ENCODE peak calls at places on chromosomes 4 and X, in six cellular contexts. One of them, this sample, is unnamed.

GRCh38 chr4:164197556-164197955 is 556.4 kb upstream of the SMIM31 start:
- DNase-seq in heart right ventricle: no peak
- DNase-seq in esophagus muscularis mucosa: no peak
- DNase-seq in H9: no peak
- DNase-seq in adrenal gland: no peak
- DNase-seq in hepatocyte: no peak
- DNase-seq in this sample: no peak

GRCh38 chr4:78057135-78057599 is at the start of gene FRAS1:
- DNase-seq in hepatocyte: peak; percentile 79
- DNase-seq in H9: peak; percentile 68
- DNase-seq in heart right ventricle: peak; percentile 28
- DNase-seq in adrenal gland: peak; percentile 15
- DNase-seq in esophagus muscularis mucosa: no peak
- DNase-seq in this sample: peak; percentile 84

GRCh38 chrX:69163936-69164741 is 1.1 kb downstream of the PJA1 start:
- DNase-seq in hepatocyte: peak; percentile 51
- DNase-seq in H9: peak; percentile 46
- DNase-seq in esophagus muscularis mucosa: peak; percentile 53
- DNase-seq in adrenal gland: peak; percentile 23
- DNase-seq in heart right ventricle: peak; percentile 37
- DNase-seq in this sample: peak; percentile 44

GRCh38 chr4:33060873-33061542 is 2340.8 kb downstream of the PCDH7 start:
- DNase-seq in heart right ventricle: peak; percentile 3
- DNase-seq in esophagus muscularis mucosa: no peak
- DNase-seq in H9: peak; percentile 79
- DNase-seq in hepatocyte: peak; percentile 77
- DNase-seq in adrenal gland: peak; percentile 10
- DNase-seq in this sample: peak; percentile 70

GRCh38 chrX:48971325-48972213 is at the start of gene KCND1:
- DNase-seq in H9: peak; percentile 77
- DNase-seq in heart right ventricle: peak; percentile 34
- DNase-seq in hepatocyte: peak; percentile 38
- DNase-seq in esophagus muscularis mucosa: no peak
- DNase-seq in adrenal gland: peak; percentile 33
- DNase-seq in this sample: no peak

GRCh38 chrX:155071694-155072215 is 447 bp downstream of the BRCC3 start:
- DNase-seq in heart right ventricle: no peak
- DNase-seq in H9: no peak
- DNase-seq in esophagus muscularis mucosa: peak; percentile 88
- DNase-seq in adrenal gland: no peak
- DNase-seq in hepatocyte: no peak
- DNase-seq in this sample: no peak

GRCh38 chrX:44748014-44748413 is 95.8 kb upstream of the DUSP21 start:
- DNase-seq in hepatocyte: no peak
- DNase-seq in esophagus muscularis mucosa: no peak
- DNase-seq in H9: no peak
- DNase-seq in heart right ventricle: no peak
- DNase-seq in adrenal gland: no peak
- DNase-seq in this sample: no peak

GRCh38 chrX:85808217-85808616 is 239.1 kb downstream of the CHM start:
- DNase-seq in adrenal gland: no peak
- DNase-seq in H9: no peak
- DNase-seq in hepatocyte: no peak
- DNase-seq in heart right ventricle: no peak
- DNase-seq in esophagus muscularis mucosa: no peak
- DNase-seq in this sample: no peak

GRCh38 chrX:53714580-53715335 is 28.2 kb upstream of the HUWE1 start:
- DNase-seq in hepatocyte: no peak
- DNase-seq in adrenal gland: no peak
- DNase-seq in esophagus muscularis mucosa: no peak
- DNase-seq in heart right ventricle: no peak
- DNase-seq in H9: no peak
- DNase-seq in this sample: no peak

GRCh38 chr4:10098770-10099139 is 17.8 kb downstream of the WDR1 start:
- DNase-seq in esophagus muscularis mucosa: no peak
- DNase-seq in adrenal gland: peak; percentile 92
- DNase-seq in heart right ventricle: no peak
- DNase-seq in H9: no peak
- DNase-seq in hepatocyte: no peak
- DNase-seq in this sample: peak; percentile 17

GRCh38 chrX:40722930-40723329 is 12.4 kb downstream of the MED14 start:
- DNase-seq in hepatocyte: no peak
- DNase-seq in heart right ventricle: no peak
- DNase-seq in H9: no peak
- DNase-seq in adrenal gland: no peak
- DNase-seq in esophagus muscularis mucosa: no peak
- DNase-seq in this sample: no peak

GRCh38 chrX:153063315-153063714 is 7.0 kb downstream of the PNMA3 start:
- DNase-seq in hepatocyte: no peak
- DNase-seq in adrenal gland: no peak
- DNase-seq in H9: no peak
- DNase-seq in esophagus muscularis mucosa: no peak
- DNase-seq in heart right ventricle: no peak
- DNase-seq in this sample: no peak

GRCh38 chr4:180827193-180827592 is 1416.0 kb upstream of the TENM3 start:
- DNase-seq in esophagus muscularis mucosa: no peak
- DNase-seq in hepatocyte: peak; percentile 8
- DNase-seq in H9: no peak
- DNase-seq in adrenal gland: peak; percentile 26
- DNase-seq in heart right ventricle: no peak
- DNase-seq in this sample: no peak

GRCh38 chrX:15242899-15243555 is 26.9 kb downstream of the ASB9 start:
- DNase-seq in esophagus muscularis mucosa: no peak
- DNase-seq in adrenal gland: peak; percentile 36
- DNase-seq in hepatocyte: peak; percentile 69
- DNase-seq in H9: no peak
- DNase-seq in heart right ventricle: no peak
- DNase-seq in this sample: peak; percentile 87

GRCh38 chr4:123994917-123995316 is 598.3 kb downstream of the SPRY1 start:
- DNase-seq in esophagus muscularis mucosa: no peak
- DNase-seq in H9: no peak
- DNase-seq in adrenal gland: no peak
- DNase-seq in hepatocyte: no peak
- DNase-seq in heart right ventricle: no peak
- DNase-seq in this sample: no peak

GRCh38 chr4:8900588-8900987 is 28.9 kb upstream of the HMX1 start:
- DNase-seq in esophagus muscularis mucosa: no peak
- DNase-seq in H9: no peak
- DNase-seq in hepatocyte: no peak
- DNase-seq in heart right ventricle: no peak
- DNase-seq in adrenal gland: no peak
- DNase-seq in this sample: no peak

GRCh38 chr4:121278811-121279368 is 101.9 kb downstream of the QRFPR start:
- DNase-seq in heart right ventricle: no peak
- DNase-seq in esophagus muscularis mucosa: no peak
- DNase-seq in H9: no peak
- DNase-seq in hepatocyte: peak; percentile 20
- DNase-seq in adrenal gland: no peak
- DNase-seq in this sample: no peak

GRCh38 chr4:88962430-88962829 is 94.6 kb downstream of the FAM13A start:
- DNase-seq in esophagus muscularis mucosa: no peak
- DNase-seq in H9: no peak
- DNase-seq in adrenal gland: no peak
- DNase-seq in hepatocyte: no peak
- DNase-seq in heart right ventricle: no peak
- DNase-seq in this sample: no peak

GRCh38 chr4:47567511-47567910 is 82.4 kb downstream of the ATP10D start:
- DNase-seq in heart right ventricle: no peak
- DNase-seq in hepatocyte: no peak
- DNase-seq in adrenal gland: no peak
- DNase-seq in esophagus muscularis mucosa: no peak
- DNase-seq in H9: no peak
- DNase-seq in this sample: no peak

GRCh38 chr4:128163177-128164117 is 102.3 kb downstream of the LARP1B start:
- DNase-seq in hepatocyte: peak; percentile 8
- DNase-seq in heart right ventricle: no peak
- DNase-seq in adrenal gland: no peak
- DNase-seq in H9: no peak
- DNase-seq in esophagus muscularis mucosa: no peak
- DNase-seq in this sample: peak; percentile 2

GRCh38 chrX:56800801-56801200 is 71.8 kb downstream of the NBDY start:
- DNase-seq in adrenal gland: no peak
- DNase-seq in hepatocyte: no peak
- DNase-seq in H9: peak; percentile 53
- DNase-seq in esophagus muscularis mucosa: no peak
- DNase-seq in heart right ventricle: no peak
- DNase-seq in this sample: no peak

GRCh38 chrX:37993857-37994619 is 12.3 kb upstream of the SYTL5 start:
- DNase-seq in H9: peak; percentile 77
- DNase-seq in heart right ventricle: no peak
- DNase-seq in adrenal gland: no peak
- DNase-seq in esophagus muscularis mucosa: no peak
- DNase-seq in hepatocyte: peak; percentile 30
- DNase-seq in this sample: no peak

GRCh38 chr4:94486372-94486801 is 34.6 kb downstream of the PDLIM5 start:
- DNase-seq in adrenal gland: no peak
- DNase-seq in esophagus muscularis mucosa: no peak
- DNase-seq in hepatocyte: no peak
- DNase-seq in heart right ventricle: no peak
- DNase-seq in H9: no peak
- DNase-seq in this sample: peak; percentile 50
- H3K27ac ChIP-seq in adrenal gland: no peak overlapping the region
- H3K27ac ChIP-seq in esophagus muscularis mucosa: no peak overlapping the region
- H3K27ac ChIP-seq in hepatocyte: no peak overlapping the region
- H3K27ac ChIP-seq in heart right ventricle: peak overlapping the region; percentile 29
- H3K27ac ChIP-seq in H9: no peak overlapping the region
- H3K27ac ChIP-seq in this sample: no peak overlapping the region

GRCh38 chr4:4427886-4428285 is 41.0 kb downstream of the NSG1 start:
- DNase-seq in esophagus muscularis mucosa: no peak
- DNase-seq in adrenal gland: peak; percentile 39
- DNase-seq in hepatocyte: no peak
- DNase-seq in heart right ventricle: no peak
- DNase-seq in H9: no peak
- DNase-seq in this sample: no peak
- H3K4me1 ChIP-seq in esophagus muscularis mucosa: no peaks in the 10 kb centered on the region
- H3K4me1 ChIP-seq in adrenal gland: peaks cover 17% of the 10 kb centered on the region
- H3K4me1 ChIP-seq in hepatocyte: no peaks in the 10 kb centered on the region
- H3K4me1 ChIP-seq in heart right ventricle: no peaks in the 10 kb centered on the region
- H3K4me1 ChIP-seq in H9: peaks cover 37% of the 10 kb centered on the region
- H3K4me1 ChIP-seq in this sample: peaks cover 3% of the 10 kb centered on the region

DNA sequence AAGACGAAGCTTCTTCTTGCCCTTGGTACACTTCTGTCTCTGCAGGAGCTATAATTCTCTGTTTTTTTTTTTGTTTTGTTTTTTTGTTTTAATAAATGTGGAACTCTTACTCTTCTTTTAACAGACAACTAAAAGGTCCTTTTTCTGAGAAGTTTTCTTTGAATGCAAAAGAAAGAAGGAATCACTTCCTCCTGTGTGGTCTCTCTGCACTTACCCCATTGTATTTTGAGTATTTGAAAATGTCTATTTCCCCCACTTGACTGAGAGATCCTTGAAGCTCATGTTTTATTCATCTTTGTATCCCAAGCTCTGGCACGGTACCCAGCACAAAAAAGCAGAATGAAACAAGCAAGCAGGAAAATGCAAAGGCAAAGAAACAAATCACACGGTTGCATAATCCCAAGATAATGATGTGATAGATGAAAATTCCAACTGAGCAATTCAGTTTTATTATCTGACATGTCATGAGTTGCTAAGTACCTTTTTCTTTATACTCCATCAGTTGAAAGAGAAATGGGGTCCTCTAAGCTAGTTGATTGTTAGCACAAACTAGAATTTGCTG is 522.0 kb upstream of the BOD1L1 start:
- DNase-seq in H9: no peak
- DNase-seq in esophagus muscularis mucosa: no peak
- DNase-seq in hepatocyte: no peak
- DNase-seq in heart right ventricle: no peak
- DNase-seq in adrenal gland: peak; percentile 55
- DNase-seq in this sample: no peak
- H3K9me3 ChIP-seq in H9: no peaks in the 10 kb centered on the region
- H3K9me3 ChIP-seq in esophagus muscularis mucosa: no peaks in the 10 kb centered on the region
- H3K9me3 ChIP-seq in hepatocyte: no peaks in the 10 kb centered on the region
- H3K9me3 ChIP-seq in heart right ventricle: no peaks in the 10 kb centered on the region
- H3K9me3 ChIP-seq in adrenal gland: no peaks in the 10 kb centered on the region
- H3K9me3 ChIP-seq in this sample: peaks cover 3% of the 10 kb centered on the region

GRCh38 chr4:176001171-176002006 is 64.3 kb upstream of the WDR17 start:
- DNase-seq in esophagus muscularis mucosa: no peak
- DNase-seq in adrenal gland: peak; percentile 20
- DNase-seq in hepatocyte: peak; percentile 45
- DNase-seq in heart right ventricle: peak; percentile 16
- DNase-seq in H9: peak; percentile 90
- DNase-seq in this sample: no peak
- H3K27ac ChIP-seq in esophagus muscularis mucosa: peak overlapping the region; percentile 91
- H3K27ac ChIP-seq in adrenal gland: no peak overlapping the region
- H3K27ac ChIP-seq in hepatocyte: no peak overlapping the region
- H3K27ac ChIP-seq in heart right ventricle: no peak overlapping the region
- H3K27ac ChIP-seq in H9: no peak overlapping the region
- H3K27ac ChIP-seq in this sample: no peak overlapping the region

DNA sequence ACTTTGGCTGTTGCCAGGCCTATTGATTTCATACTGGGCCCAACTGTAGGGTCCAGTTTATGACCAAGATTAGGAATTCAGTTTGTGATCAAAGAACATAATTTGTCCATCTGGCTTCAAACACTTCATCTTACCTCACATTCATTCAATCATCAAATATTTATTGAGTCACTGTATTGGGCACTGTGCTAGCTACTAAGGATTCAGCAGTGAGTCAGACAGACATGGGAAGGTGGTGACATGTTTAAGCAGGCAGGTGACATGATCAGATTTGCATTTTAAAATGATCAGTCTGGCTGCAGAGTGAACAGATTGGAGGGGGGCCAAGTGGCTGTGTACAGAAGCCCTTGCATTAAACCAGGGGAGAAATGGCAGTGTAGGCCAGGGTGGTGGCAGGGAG is 25.1 kb upstream of the APLN start:
- DNase-seq in H9: no peak
- DNase-seq in heart right ventricle: no peak
- DNase-seq in esophagus muscularis mucosa: no peak
- DNase-seq in hepatocyte: no peak
- DNase-seq in adrenal gland: no peak
- DNase-seq in this sample: no peak
- H3K4me1 ChIP-seq in H9: no peaks in the 10 kb centered on the region
- H3K4me1 ChIP-seq in heart right ventricle: peaks cover 13% of the 10 kb centered on the region
- H3K4me1 ChIP-seq in esophagus muscularis mucosa: peaks cover 15% of the 10 kb centered on the region
- H3K4me1 ChIP-seq in hepatocyte: no peaks in the 10 kb centered on the region
- H3K4me1 ChIP-seq in adrenal gland: no peaks in the 10 kb centered on the region
- H3K4me1 ChIP-seq in this sample: peaks cover 4% of the 10 kb centered on the region

This sample was measured in SJCRH30.